ENCODE peak calls at places on chromosomes 11 and 22, in eight cellular contexts. One of them, this sample, is unnamed.

GRCh38 chr11:75477614-75477935 is 44.6 kb upstream of the KLHL35 start:
- DNase-seq in left lung: peak
- DNase-seq in NCI-H446: no peak
- DNase-seq in HCT116: no peak
- DNase-seq in activated gamma-delta T cell treated with anti-CD3 and anti-CD28 coated beads, Interleukin-2, amount 50 U/mL, for 16 hours: no peak
- DNase-seq in AG04449: no peak
- DNase-seq in left lobe of liver: no peak
- DNase-seq in epithelial cell of esophagus: no peak
- DNase-seq in this sample: no peak

GRCh38 chr11:73383249-73384126 is 7.3 kb downstream of the RELT start:
- DNase-seq in left lung: no peak
- DNase-seq in NCI-H446: no peak
- DNase-seq in HCT116: no peak
- DNase-seq in activated gamma-delta T cell treated with anti-CD3 and anti-CD28 coated beads, Interleukin-2, amount 50 U/mL, for 16 hours: no peak
- DNase-seq in AG04449: no peak
- DNase-seq in left lobe of liver: no peak
- DNase-seq in epithelial cell of esophagus: peak
- DNase-seq in this sample: no peak

GRCh38 chr11:93662177-93662575 is 694 bp downstream of the CEP295 start:
- DNase-seq in left lung: no peak
- DNase-seq in NCI-H446: no peak
- DNase-seq in HCT116: no peak
- DNase-seq in activated gamma-delta T cell treated with anti-CD3 and anti-CD28 coated beads, Interleukin-2, amount 50 U/mL, for 16 hours: no peak
- DNase-seq in AG04449: no peak
- DNase-seq in left lobe of liver: no peak
- DNase-seq in epithelial cell of esophagus: no peak
- DNase-seq in this sample: no peak

GRCh38 chr11:9074338-9075029 is 16.9 kb downstream of the SCUBE2 start:
- DNase-seq in left lung: no peak
- DNase-seq in NCI-H446: no peak
- DNase-seq in HCT116: no peak
- DNase-seq in activated gamma-delta T cell treated with anti-CD3 and anti-CD28 coated beads, Interleukin-2, amount 50 U/mL, for 16 hours: no peak
- DNase-seq in AG04449: no peak
- DNase-seq in left lobe of liver: no peak
- DNase-seq in epithelial cell of esophagus: no peak
- DNase-seq in this sample: no peak

GRCh38 chr22:21642584-21643448 is 714 bp downstream of the SDF2L1 start:
- DNase-seq in left lung: peak
- DNase-seq in NCI-H446: peak
- DNase-seq in HCT116: no peak
- DNase-seq in activated gamma-delta T cell treated with anti-CD3 and anti-CD28 coated beads, Interleukin-2, amount 50 U/mL, for 16 hours: peak
- DNase-seq in AG04449: no peak
- DNase-seq in left lobe of liver: no peak
- DNase-seq in epithelial cell of esophagus: peak
- DNase-seq in this sample: peak

GRCh38 chr11:60748821-60749220 is 7.8 kb upstream of the MS4A15 start:
- DNase-seq in left lung: no peak
- DNase-seq in NCI-H446: no peak
- DNase-seq in HCT116: no peak
- DNase-seq in activated gamma-delta T cell treated with anti-CD3 and anti-CD28 coated beads, Interleukin-2, amount 50 U/mL, for 16 hours: no peak
- DNase-seq in AG04449: no peak
- DNase-seq in left lobe of liver: no peak
- DNase-seq in epithelial cell of esophagus: no peak
- DNase-seq in this sample: no peak

GRCh38 chr11:69938206-69938605 is 119.0 kb upstream of the FGF3 start:
- DNase-seq in left lung: peak
- DNase-seq in NCI-H446: no peak
- DNase-seq in HCT116: no peak
- DNase-seq in activated gamma-delta T cell treated with anti-CD3 and anti-CD28 coated beads, Interleukin-2, amount 50 U/mL, for 16 hours: no peak
- DNase-seq in AG04449: no peak
- DNase-seq in left lobe of liver: no peak
- DNase-seq in epithelial cell of esophagus: no peak
- DNase-seq in this sample: no peak

GRCh38 chr11:97902828-97903227 is 1117.9 kb upstream of the CNTN5 start:
- DNase-seq in left lung: no peak
- DNase-seq in NCI-H446: no peak
- DNase-seq in HCT116: no peak
- DNase-seq in activated gamma-delta T cell treated with anti-CD3 and anti-CD28 coated beads, Interleukin-2, amount 50 U/mL, for 16 hours: no peak
- DNase-seq in AG04449: no peak
- DNase-seq in left lobe of liver: no peak
- DNase-seq in epithelial cell of esophagus: no peak
- DNase-seq in this sample: no peak

GRCh38 chr11:6655790-6656580 is at the start of gene DCHS1:
- DNase-seq in left lung: peak
- DNase-seq in NCI-H446: no peak
- DNase-seq in HCT116: no peak
- DNase-seq in activated gamma-delta T cell treated with anti-CD3 and anti-CD28 coated beads, Interleukin-2, amount 50 U/mL, for 16 hours: no peak
- DNase-seq in AG04449: no peak
- DNase-seq in left lobe of liver: no peak
- DNase-seq in epithelial cell of esophagus: no peak
- DNase-seq in this sample: no peak

GRCh38 chr11:70462818-70463477 is 64.6 kb downstream of the CTTN start:
- DNase-seq in left lung: no peak
- DNase-seq in NCI-H446: no peak
- DNase-seq in HCT116: no peak
- DNase-seq in activated gamma-delta T cell treated with anti-CD3 and anti-CD28 coated beads, Interleukin-2, amount 50 U/mL, for 16 hours: no peak
- DNase-seq in AG04449: no peak
- DNase-seq in left lobe of liver: no peak
- DNase-seq in epithelial cell of esophagus: no peak
- DNase-seq in this sample: no peak

GRCh38 chr11:28146123-28146751 is 38.0 kb downstream of the METTL15 start:
- DNase-seq in left lung: no peak
- DNase-seq in NCI-H446: peak
- DNase-seq in HCT116: peak
- DNase-seq in activated gamma-delta T cell treated with anti-CD3 and anti-CD28 coated beads, Interleukin-2, amount 50 U/mL, for 16 hours: no peak
- DNase-seq in AG04449: peak
- DNase-seq in left lobe of liver: no peak
- DNase-seq in epithelial cell of esophagus: peak
- DNase-seq in this sample: no peak

GRCh38 chr22:36463783-36464184 is 17.7 kb downstream of the TXN2 start:
- DNase-seq in left lung: no peak
- DNase-seq in NCI-H446: no peak
- DNase-seq in HCT116: no peak
- DNase-seq in activated gamma-delta T cell treated with anti-CD3 and anti-CD28 coated beads, Interleukin-2, amount 50 U/mL, for 16 hours: no peak
- DNase-seq in AG04449: no peak
- DNase-seq in left lobe of liver: no peak
- DNase-seq in epithelial cell of esophagus: no peak
- DNase-seq in this sample: no peak

GRCh38 chr11:71532016-71532610 is 5.0 kb downstream of the KRTAP5-7 start:
- DNase-seq in left lung: no peak
- DNase-seq in NCI-H446: no peak
- DNase-seq in HCT116: no peak
- DNase-seq in activated gamma-delta T cell treated with anti-CD3 and anti-CD28 coated beads, Interleukin-2, amount 50 U/mL, for 16 hours: no peak
- DNase-seq in AG04449: no peak
- DNase-seq in left lobe of liver: peak
- DNase-seq in epithelial cell of esophagus: no peak
- DNase-seq in this sample: no peak

GRCh38 chr11:111735262-111736116 is 30.7 kb downstream of the PPP2R1B start:
- DNase-seq in left lung: no peak
- DNase-seq in NCI-H446: peak
- DNase-seq in HCT116: no peak
- DNase-seq in activated gamma-delta T cell treated with anti-CD3 and anti-CD28 coated beads, Interleukin-2, amount 50 U/mL, for 16 hours: no peak
- DNase-seq in AG04449: peak
- DNase-seq in left lobe of liver: peak
- DNase-seq in epithelial cell of esophagus: peak
- DNase-seq in this sample: no peak

GRCh38 chr22:27775087-27775697 is 26.4 kb downstream of the MN1 start:
- DNase-seq in left lung: no peak
- DNase-seq in NCI-H446: no peak
- DNase-seq in HCT116: no peak
- DNase-seq in activated gamma-delta T cell treated with anti-CD3 and anti-CD28 coated beads, Interleukin-2, amount 50 U/mL, for 16 hours: no peak
- DNase-seq in AG04449: no peak
- DNase-seq in left lobe of liver: no peak
- DNase-seq in epithelial cell of esophagus: no peak
- DNase-seq in this sample: no peak

GRCh38 chr11:46278387-46279173 is 1.1 kb downstream of the CREB3L1 start:
- DNase-seq in left lung: peak
- DNase-seq in NCI-H446: no peak
- DNase-seq in HCT116: no peak
- DNase-seq in activated gamma-delta T cell treated with anti-CD3 and anti-CD28 coated beads, Interleukin-2, amount 50 U/mL, for 16 hours: no peak
- DNase-seq in AG04449: no peak
- DNase-seq in left lobe of liver: no peak
- DNase-seq in epithelial cell of esophagus: no peak
- DNase-seq in this sample: peak

GRCh38 chr22:40524392-40525249 is 111.9 kb downstream of the MRTFA start:
- DNase-seq in left lung: no peak
- DNase-seq in NCI-H446: no peak
- DNase-seq in HCT116: no peak
- DNase-seq in activated gamma-delta T cell treated with anti-CD3 and anti-CD28 coated beads, Interleukin-2, amount 50 U/mL, for 16 hours: no peak
- DNase-seq in AG04449: no peak
- DNase-seq in left lobe of liver: no peak
- DNase-seq in epithelial cell of esophagus: peak
- DNase-seq in this sample: no peak

GRCh38 chr11:46112961-46113617 is 8.2 kb downstream of the PHF21A start:
- DNase-seq in left lung: no peak
- DNase-seq in NCI-H446: peak
- DNase-seq in HCT116: peak
- DNase-seq in activated gamma-delta T cell treated with anti-CD3 and anti-CD28 coated beads, Interleukin-2, amount 50 U/mL, for 16 hours: no peak
- DNase-seq in AG04449: no peak
- DNase-seq in left lobe of liver: no peak
- DNase-seq in epithelial cell of esophagus: peak
- DNase-seq in this sample: no peak

GRCh38 chr22:22369962-22370265 is 125.3 kb downstream of the VPREB1 start:
- DNase-seq in left lung: no peak
- DNase-seq in NCI-H446: no peak
- DNase-seq in HCT116: no peak
- DNase-seq in activated gamma-delta T cell treated with anti-CD3 and anti-CD28 coated beads, Interleukin-2, amount 50 U/mL, for 16 hours: no peak
- DNase-seq in AG04449: no peak
- DNase-seq in left lobe of liver: no peak
- DNase-seq in epithelial cell of esophagus: no peak
- DNase-seq in this sample: no peak

GRCh38 chr11:117000741-117001096 is 97.5 kb downstream of the SIK3 start:
- DNase-seq in left lung: no peak
- DNase-seq in NCI-H446: no peak
- DNase-seq in HCT116: no peak
- DNase-seq in activated gamma-delta T cell treated with anti-CD3 and anti-CD28 coated beads, Interleukin-2, amount 50 U/mL, for 16 hours: no peak
- DNase-seq in AG04449: no peak
- DNase-seq in left lobe of liver: no peak
- DNase-seq in epithelial cell of esophagus: peak
- DNase-seq in this sample: no peak

GRCh38 chr22:46092011-46092410 is 58.3 kb upstream of the PPARA start:
- DNase-seq in left lung: peak
- DNase-seq in NCI-H446: no peak
- DNase-seq in HCT116: no peak
- DNase-seq in activated gamma-delta T cell treated with anti-CD3 and anti-CD28 coated beads, Interleukin-2, amount 50 U/mL, for 16 hours: no peak
- DNase-seq in AG04449: no peak
- DNase-seq in left lobe of liver: no peak
- DNase-seq in epithelial cell of esophagus: no peak
- DNase-seq in this sample: no peak

GRCh38 chr22:48750282-48750681 is 1077.4 kb downstream of the BRD1 start:
- DNase-seq in left lung: peak
- DNase-seq in NCI-H446: no peak
- DNase-seq in HCT116: no peak
- DNase-seq in activated gamma-delta T cell treated with anti-CD3 and anti-CD28 coated beads, Interleukin-2, amount 50 U/mL, for 16 hours: no peak
- DNase-seq in AG04449: no peak
- DNase-seq in left lobe of liver: no peak
- DNase-seq in epithelial cell of esophagus: no peak
- DNase-seq in this sample: no peak

GRCh38 chr22:30251661-30252226 is 5.2 kb upstream of the LIF start:
- DNase-seq in left lung: no peak
- DNase-seq in NCI-H446: no peak
- DNase-seq in HCT116: no peak
- DNase-seq in activated gamma-delta T cell treated with anti-CD3 and anti-CD28 coated beads, Interleukin-2, amount 50 U/mL, for 16 hours: no peak
- DNase-seq in AG04449: no peak
- DNase-seq in left lobe of liver: no peak
- DNase-seq in epithelial cell of esophagus: peak
- DNase-seq in this sample: no peak

GRCh38 chr11:71329165-71329510 is 76.8 kb upstream of the SHANK2 start:
- DNase-seq in left lung: no peak
- DNase-seq in NCI-H446: no peak
- DNase-seq in HCT116: no peak
- DNase-seq in activated gamma-delta T cell treated with anti-CD3 and anti-CD28 coated beads, Interleukin-2, amount 50 U/mL, for 16 hours: no peak
- DNase-seq in AG04449: no peak
- DNase-seq in left lobe of liver: no peak
- DNase-seq in epithelial cell of esophagus: no peak
- DNase-seq in this sample: no peak

This sample was measured in stimulated activated naive CD8-positive, alpha-beta T cell treated with anti-CD3 and anti-CD28 coated beads, Interleukin-15, amount 100 ng/mL, for 72 hours.